ENCODE peak calls at places on chromosomes 13 and 19, in four cellular contexts. One of them, this sample, is unnamed.
A peak's percentile ranks its signal among the peaks of the same experiment; 100 is the strongest.

GRCh38 chr19:4115818-4116385 is 8.0 kb downstream of the MAP2K2 start:
- DNase-seq in H1: no peak
- DNase-seq in WTC11: no peak
- DNase-seq in K562: no peak
- DNase-seq in this sample: peak; percentile 11

GRCh38 chr19:5823579-5824281 is 15.8 kb downstream of the FUT6 start:
- DNase-seq in H1: no peak
- DNase-seq in K562: peak; percentile 53
- DNase-seq in WTC11: peak; percentile 65
- DNase-seq in this sample: peak; percentile 69

GRCh38 chr19:34676697-34677385 is at the start of gene SCGB2B2:
- DNase-seq in H1: no peak
- DNase-seq in WTC11: no peak
- DNase-seq in K562: no peak
- DNase-seq in this sample: peak; percentile 82

GRCh38 chr19:19106061-19106551 is 32.2 kb downstream of the TMEM161A start:
- DNase-seq in WTC11: peak; percentile 72
- DNase-seq in H1: no peak
- DNase-seq in K562: no peak
- DNase-seq in this sample: no peak

GRCh38 chr13:106455190-106455589 is 80.3 kb downstream of the EFNB2 start:
- DNase-seq in WTC11: no peak
- DNase-seq in H1: no peak
- DNase-seq in K562: no peak
- DNase-seq in this sample: no peak

GRCh38 chr13:31090096-31090495 is 71.6 kb downstream of the HSPH1 start:
- DNase-seq in H1: no peak
- DNase-seq in K562: no peak
- DNase-seq in WTC11: no peak
- DNase-seq in this sample: no peak

GRCh38 chr19:37979547-37980082 is 72.6 kb downstream of the SIPA1L3 start:
- DNase-seq in WTC11: no peak
- DNase-seq in H1: no peak
- DNase-seq in K562: no peak
- DNase-seq in this sample: peak; percentile 28

GRCh38 chr13:32790731-32791130 is 204.5 kb downstream of the PDS5B start:
- DNase-seq in H1: no peak
- DNase-seq in K562: no peak
- DNase-seq in WTC11: no peak
- DNase-seq in this sample: no peak

GRCh38 chr13:108777421-108778420 is 148.3 kb downstream of the MYO16 start:
- DNase-seq in K562: no peak
- DNase-seq in H1: peak; percentile 50
- DNase-seq in WTC11: no peak
- DNase-seq in this sample: no peak

DNA sequence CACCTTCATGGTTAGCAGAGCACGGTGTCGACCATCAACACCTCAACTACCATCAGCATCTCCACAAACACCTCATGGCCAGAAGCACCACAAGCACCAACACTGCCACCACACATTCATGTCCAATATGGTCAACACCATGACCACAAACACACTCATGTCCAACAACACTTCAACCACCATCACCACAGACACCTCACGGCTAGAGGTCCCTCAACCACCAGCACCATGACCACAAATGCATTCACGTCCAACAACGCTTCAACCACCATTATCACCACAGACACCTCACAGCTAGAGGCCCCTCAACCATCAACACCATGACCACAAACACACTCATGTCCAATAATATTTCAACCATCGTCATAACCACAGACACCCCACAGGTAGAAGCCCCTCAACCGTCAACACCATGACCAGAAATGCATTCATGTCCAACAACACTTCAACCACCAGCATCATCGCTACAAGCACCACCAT is 10.2 kb downstream of the TRAPPC5 start:
- DNase-seq in WTC11: no peak
- DNase-seq in K562: no peak
- DNase-seq in H1: no peak
- DNase-seq in this sample: no peak
- TF ChIP-seq TEAD4 in WTC11: no peak
- TF ChIP-seq TEAD4 in K562: no peak
- TF ChIP-seq TEAD4 in H1: no peak
- TF ChIP-seq TEAD4 in this sample: no peak

GRCh38 chr19:29714371-29714952 is 599 bp downstream of the C19orf12 start:
- DNase-seq in WTC11: no peak
- DNase-seq in H1: no peak
- DNase-seq in K562: peak; percentile 63
- DNase-seq in this sample: no peak
- TF ChIP-seq TEAD4 in WTC11: no peak
- TF ChIP-seq TEAD4 in H1: no peak
- TF ChIP-seq TEAD4 in K562: no peak
- TF ChIP-seq TEAD4 in this sample: no peak

GRCh38 chr13:67515895-67516294 is 285.8 kb upstream of the PCDH9 start:
- DNase-seq in K562: no peak
- DNase-seq in H1: no peak
- DNase-seq in WTC11: no peak
- DNase-seq in this sample: no peak
- TF ChIP-seq TEAD4 in K562: no peak
- TF ChIP-seq TEAD4 in H1: no peak
- TF ChIP-seq TEAD4 in WTC11: no peak
- TF ChIP-seq TEAD4 in this sample: no peak

GRCh38 chr13:43122706-43123268 is 99.4 kb downstream of the DNAJC15 start:
- DNase-seq in K562: no peak
- DNase-seq in WTC11: no peak
- DNase-seq in H1: no peak
- DNase-seq in this sample: peak; percentile 49
- TF ChIP-seq TEAD4 in K562: no peak
- TF ChIP-seq TEAD4 in WTC11: no peak
- TF ChIP-seq TEAD4 in H1: no peak
- TF ChIP-seq TEAD4 in this sample: no peak

This sample was measured in SK-N-SH.